ENCODE peak calls at places on chromosomes 7 and 10, in seven cellular contexts. One of them, this sample, is unnamed.

GRCh38 chr10:3785251-3785848 is 341 bp upstream of the KLF6 start:
- DNase-seq in upper lobe of left lung: peak; percentile 99
- DNase-seq in WERI-Rb-1: peak; percentile 92
- DNase-seq in NB4: peak; percentile 93
- DNase-seq in neural progenitor cell: peak; percentile 99
- DNase-seq in natural killer cell: peak; percentile 100
- DNase-seq in omental fat pad: peak; percentile 95
- DNase-seq in this sample: peak; percentile 81

GRCh38 chr7:153616808-153617207 is 435.4 kb upstream of the DPP6 start:
- DNase-seq in upper lobe of left lung: no peak
- DNase-seq in omental fat pad: no peak
- DNase-seq in natural killer cell: no peak
- DNase-seq in WERI-Rb-1: no peak
- DNase-seq in neural progenitor cell: no peak
- DNase-seq in NB4: no peak
- DNase-seq in this sample: no peak

GRCh38 chr10:46516660-46517416 is 39.6 kb downstream of the GPRIN2 start:
- DNase-seq in neural progenitor cell: no peak
- DNase-seq in natural killer cell: no peak
- DNase-seq in omental fat pad: no peak
- DNase-seq in upper lobe of left lung: no peak
- DNase-seq in NB4: no peak
- DNase-seq in WERI-Rb-1: peak; percentile 4
- DNase-seq in this sample: peak; percentile 43

GRCh38 chr10:63142136-63142535 is 9.0 kb downstream of the NRBF2 start:
- DNase-seq in neural progenitor cell: no peak
- DNase-seq in natural killer cell: no peak
- DNase-seq in WERI-Rb-1: no peak
- DNase-seq in upper lobe of left lung: no peak
- DNase-seq in NB4: no peak
- DNase-seq in omental fat pad: no peak
- DNase-seq in this sample: no peak

GRCh38 chr10:79189853-79190435 is 121.2 kb downstream of the ZMIZ1 start:
- DNase-seq in natural killer cell: no peak
- DNase-seq in NB4: no peak
- DNase-seq in WERI-Rb-1: no peak
- DNase-seq in omental fat pad: no peak
- DNase-seq in neural progenitor cell: no peak
- DNase-seq in upper lobe of left lung: no peak
- DNase-seq in this sample: peak; percentile 52

GRCh38 chr7:100038326-100038725 is 11.2 kb upstream of the ZSCAN21 start:
- DNase-seq in neural progenitor cell: no peak
- DNase-seq in natural killer cell: no peak
- DNase-seq in upper lobe of left lung: no peak
- DNase-seq in omental fat pad: no peak
- DNase-seq in NB4: no peak
- DNase-seq in WERI-Rb-1: no peak
- DNase-seq in this sample: no peak

GRCh38 chr10:69609077-69609476 is 21.0 kb upstream of the FAM241B start:
- DNase-seq in omental fat pad: no peak
- DNase-seq in upper lobe of left lung: no peak
- DNase-seq in neural progenitor cell: no peak
- DNase-seq in natural killer cell: no peak
- DNase-seq in NB4: no peak
- DNase-seq in WERI-Rb-1: no peak
- DNase-seq in this sample: no peak

GRCh38 chr7:102286237-102287081 is at the start of gene SH2B2:
- DNase-seq in natural killer cell: peak; percentile 51
- DNase-seq in neural progenitor cell: peak; percentile 87
- DNase-seq in upper lobe of left lung: peak; percentile 92
- DNase-seq in NB4: peak; percentile 95
- DNase-seq in WERI-Rb-1: peak; percentile 60
- DNase-seq in omental fat pad: peak; percentile 54
- DNase-seq in this sample: no peak

GRCh38 chr7:148540041-148540738 is 50.4 kb upstream of the C7orf33 start:
- DNase-seq in WERI-Rb-1: no peak
- DNase-seq in upper lobe of left lung: no peak
- DNase-seq in neural progenitor cell: peak; percentile 23
- DNase-seq in NB4: no peak
- DNase-seq in omental fat pad: no peak
- DNase-seq in natural killer cell: no peak
- DNase-seq in this sample: peak; percentile 55

GRCh38 chr10:50650481-50650880 is 26.7 kb upstream of the SGMS1 start:
- DNase-seq in upper lobe of left lung: no peak
- DNase-seq in WERI-Rb-1: no peak
- DNase-seq in neural progenitor cell: no peak
- DNase-seq in NB4: no peak
- DNase-seq in omental fat pad: no peak
- DNase-seq in natural killer cell: no peak
- DNase-seq in this sample: no peak

GRCh38 chr10:50653758-50654157 is 30.0 kb upstream of the SGMS1 start:
- DNase-seq in natural killer cell: no peak
- DNase-seq in WERI-Rb-1: no peak
- DNase-seq in upper lobe of left lung: no peak
- DNase-seq in omental fat pad: no peak
- DNase-seq in neural progenitor cell: no peak
- DNase-seq in NB4: no peak
- DNase-seq in this sample: no peak

GRCh38 chr10:50648935-50649227 is 25.1 kb upstream of the SGMS1 start:
- DNase-seq in natural killer cell: no peak
- DNase-seq in omental fat pad: no peak
- DNase-seq in WERI-Rb-1: no peak
- DNase-seq in NB4: no peak
- DNase-seq in neural progenitor cell: no peak
- DNase-seq in upper lobe of left lung: no peak
- DNase-seq in this sample: no peak

GRCh38 chr10:50651808-50652207 is 28.1 kb upstream of the SGMS1 start:
- DNase-seq in neural progenitor cell: no peak
- DNase-seq in upper lobe of left lung: no peak
- DNase-seq in NB4: no peak
- DNase-seq in WERI-Rb-1: no peak
- DNase-seq in natural killer cell: no peak
- DNase-seq in omental fat pad: no peak
- DNase-seq in this sample: no peak

DNA sequence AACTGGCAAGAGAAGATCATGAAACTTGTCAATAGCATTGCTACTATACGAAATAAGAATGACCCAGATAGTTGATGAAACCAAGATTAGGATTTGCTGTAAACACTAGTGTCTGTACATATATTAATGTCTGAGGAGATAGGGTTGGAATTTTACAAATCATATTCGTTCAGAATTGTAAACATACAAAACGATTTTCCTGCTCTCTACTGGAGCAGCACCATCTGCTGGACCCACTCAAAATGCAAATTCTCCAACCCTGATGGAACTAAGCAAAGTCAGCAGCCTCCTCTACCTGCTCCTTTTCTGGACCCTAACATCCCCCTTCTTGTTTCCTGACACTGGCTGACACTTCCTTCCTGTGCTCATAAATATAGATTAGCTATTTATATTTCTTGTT is 29.4 kb upstream of the SGMS1 start:
- DNase-seq in natural killer cell: no peak
- DNase-seq in neural progenitor cell: no peak
- DNase-seq in WERI-Rb-1: no peak
- DNase-seq in upper lobe of left lung: no peak
- DNase-seq in NB4: peak; percentile 18
- DNase-seq in omental fat pad: no peak
- DNase-seq in this sample: no peak
- TF ChIP-seq CTCF in natural killer cell: peak; percentile 45
- TF ChIP-seq CTCF in neural progenitor cell: peak; percentile 30
- TF ChIP-seq CTCF in WERI-Rb-1: no peak
- TF ChIP-seq CTCF in upper lobe of left lung: peak; percentile 52
- TF ChIP-seq CTCF in NB4: peak; percentile 26
- TF ChIP-seq CTCF in omental fat pad: no peak
- TF ChIP-seq CTCF in this sample: peak; percentile 65

DNA sequence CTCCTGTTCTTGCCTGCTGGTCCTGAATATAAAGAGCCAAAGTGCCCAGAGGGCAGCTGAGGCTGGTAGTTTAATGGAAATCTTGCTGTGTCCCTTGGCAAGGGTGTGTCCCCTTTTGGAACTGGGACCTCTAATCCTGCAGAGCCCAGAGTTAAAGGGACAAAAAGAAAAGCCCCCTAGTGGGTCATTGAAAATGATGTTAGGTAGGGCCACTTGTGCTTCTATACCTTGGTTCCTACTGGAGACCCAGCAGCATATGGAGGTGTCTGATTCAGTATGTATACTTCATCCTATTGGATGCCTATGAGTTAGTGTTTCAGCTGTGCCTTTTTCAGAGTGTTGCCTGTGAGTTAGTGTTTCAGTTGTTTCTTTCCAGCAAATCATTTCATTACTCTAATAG is 30.5 kb downstream of the TFAM start:
- DNase-seq in omental fat pad: no peak
- DNase-seq in WERI-Rb-1: no peak
- DNase-seq in upper lobe of left lung: no peak
- DNase-seq in neural progenitor cell: no peak
- DNase-seq in NB4: no peak
- DNase-seq in natural killer cell: no peak
- DNase-seq in this sample: no peak
- TF ChIP-seq CTCF in omental fat pad: no peak
- TF ChIP-seq CTCF in WERI-Rb-1: no peak
- TF ChIP-seq CTCF in upper lobe of left lung: no peak
- TF ChIP-seq CTCF in neural progenitor cell: no peak
- TF ChIP-seq CTCF in NB4: no peak
- TF ChIP-seq CTCF in natural killer cell: no peak
- TF ChIP-seq CTCF in this sample: no peak

GRCh38 chr10:34553753-34554152 is 261.3 kb downstream of the PARD3 start:
- DNase-seq in omental fat pad: no peak
- DNase-seq in neural progenitor cell: no peak
- DNase-seq in NB4: no peak
- DNase-seq in WERI-Rb-1: no peak
- DNase-seq in upper lobe of left lung: no peak
- DNase-seq in natural killer cell: no peak
- DNase-seq in this sample: no peak
- TF ChIP-seq CTCF in omental fat pad: no peak
- TF ChIP-seq CTCF in neural progenitor cell: no peak
- TF ChIP-seq CTCF in NB4: no peak
- TF ChIP-seq CTCF in WERI-Rb-1: no peak
- TF ChIP-seq CTCF in upper lobe of left lung: no peak
- TF ChIP-seq CTCF in natural killer cell: no peak
- TF ChIP-seq CTCF in this sample: no peak

GRCh38 chr7:118918556-118918955 is 694.1 kb downstream of the ANKRD7 start:
- DNase-seq in natural killer cell: no peak
- DNase-seq in neural progenitor cell: no peak
- DNase-seq in WERI-Rb-1: no peak
- DNase-seq in omental fat pad: no peak
- DNase-seq in NB4: peak; percentile 48
- DNase-seq in upper lobe of left lung: no peak
- DNase-seq in this sample: no peak
- TF ChIP-seq CTCF in natural killer cell: no peak
- TF ChIP-seq CTCF in neural progenitor cell: peak; percentile 59
- TF ChIP-seq CTCF in WERI-Rb-1: no peak
- TF ChIP-seq CTCF in omental fat pad: no peak
- TF ChIP-seq CTCF in NB4: peak; percentile 2
- TF ChIP-seq CTCF in upper lobe of left lung: no peak
- TF ChIP-seq CTCF in this sample: peak; percentile 52

GRCh38 chr7:47087866-47088265 is 494.0 kb downstream of the TNS3 start:
- DNase-seq in NB4: no peak
- DNase-seq in neural progenitor cell: no peak
- DNase-seq in upper lobe of left lung: no peak
- DNase-seq in WERI-Rb-1: no peak
- DNase-seq in natural killer cell: no peak
- DNase-seq in omental fat pad: no peak
- DNase-seq in this sample: no peak

GRCh38 chr7:47085491-47086275 is 496.2 kb downstream of the TNS3 start:
- DNase-seq in omental fat pad: no peak
- DNase-seq in WERI-Rb-1: no peak
- DNase-seq in NB4: no peak
- DNase-seq in upper lobe of left lung: no peak
- DNase-seq in natural killer cell: no peak
- DNase-seq in neural progenitor cell: no peak
- DNase-seq in this sample: no peak

GRCh38 chr7:47089068-47089417 is 492.9 kb downstream of the TNS3 start:
- DNase-seq in omental fat pad: no peak
- DNase-seq in NB4: no peak
- DNase-seq in neural progenitor cell: no peak
- DNase-seq in WERI-Rb-1: no peak
- DNase-seq in natural killer cell: no peak
- DNase-seq in upper lobe of left lung: no peak
- DNase-seq in this sample: no peak

GRCh38 chr7:47091141-47091540 is 490.8 kb downstream of the TNS3 start:
- DNase-seq in NB4: no peak
- DNase-seq in omental fat pad: no peak
- DNase-seq in WERI-Rb-1: no peak
- DNase-seq in upper lobe of left lung: no peak
- DNase-seq in natural killer cell: no peak
- DNase-seq in neural progenitor cell: no peak
- DNase-seq in this sample: no peak

GRCh38 chr7:47088329-47089067 is 493.4 kb downstream of the TNS3 start:
- DNase-seq in natural killer cell: no peak
- DNase-seq in neural progenitor cell: peak; percentile 87
- DNase-seq in upper lobe of left lung: peak; percentile 62
- DNase-seq in WERI-Rb-1: peak; percentile 42
- DNase-seq in omental fat pad: no peak
- DNase-seq in NB4: peak; percentile 69
- DNase-seq in this sample: peak; percentile 10
- TF ChIP-seq CTCF in natural killer cell: peak; percentile 59
- TF ChIP-seq CTCF in neural progenitor cell: peak; percentile 94
- TF ChIP-seq CTCF in upper lobe of left lung: peak; percentile 80
- TF ChIP-seq CTCF in WERI-Rb-1: peak; percentile 66
- TF ChIP-seq CTCF in omental fat pad: no peak
- TF ChIP-seq CTCF in NB4: peak; percentile 85
- TF ChIP-seq CTCF in this sample: peak; percentile 80

DNA sequence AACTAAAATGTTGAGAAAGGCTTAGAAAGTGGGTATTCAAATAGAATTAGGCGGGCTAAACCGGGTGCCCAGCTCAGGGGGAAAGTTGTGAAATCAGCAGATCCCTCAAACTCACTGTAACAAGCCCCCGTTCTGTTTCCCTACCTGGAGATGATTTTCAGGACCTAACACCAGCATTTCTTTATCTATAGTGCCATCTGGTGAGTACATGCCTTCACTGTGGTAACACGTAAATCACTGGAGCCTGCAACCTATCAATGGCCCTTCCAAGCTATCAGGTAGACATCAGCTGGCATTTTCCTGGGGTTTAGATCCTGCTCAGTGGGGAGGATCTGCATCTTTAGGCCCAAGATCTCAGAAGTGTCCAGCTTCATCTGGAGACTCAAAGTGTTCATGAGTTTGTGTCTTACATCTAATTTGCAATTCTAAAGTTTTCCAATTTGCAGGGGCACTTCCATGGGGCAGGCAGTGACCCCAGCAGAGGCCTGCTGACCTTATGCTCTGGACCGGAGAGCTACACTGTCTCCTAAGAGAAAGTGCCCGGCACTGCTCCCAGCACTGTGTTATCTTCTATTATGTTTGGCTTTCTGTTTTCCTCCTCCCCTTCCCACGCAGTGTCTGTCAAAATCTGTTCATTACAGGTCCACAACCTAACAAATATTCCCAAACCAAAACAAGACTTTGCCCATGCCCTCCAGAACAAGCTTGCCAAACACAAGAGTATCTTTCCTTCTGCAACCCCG is 132.5 kb downstream of the LSM5 start:
- DNase-seq in natural killer cell: no peak
- DNase-seq in WERI-Rb-1: peak; percentile 39
- DNase-seq in upper lobe of left lung: no peak
- DNase-seq in neural progenitor cell: peak; percentile 52
- DNase-seq in NB4: peak; percentile 30
- DNase-seq in omental fat pad: no peak
- DNase-seq in this sample: no peak
- TF ChIP-seq CTCF in natural killer cell: no peak
- TF ChIP-seq CTCF in WERI-Rb-1: peak; percentile 55
- TF ChIP-seq CTCF in upper lobe of left lung: no peak
- TF ChIP-seq CTCF in neural progenitor cell: peak; percentile 51
- TF ChIP-seq CTCF in NB4: no peak
- TF ChIP-seq CTCF in omental fat pad: no peak
- TF ChIP-seq CTCF in this sample: peak; percentile 32

GRCh38 chr10:35127289-35127891 is 744 bp downstream of the CREM start:
- DNase-seq in neural progenitor cell: no peak
- DNase-seq in NB4: peak; percentile 66
- DNase-seq in omental fat pad: peak; percentile 31
- DNase-seq in upper lobe of left lung: no peak
- DNase-seq in natural killer cell: peak; percentile 63
- DNase-seq in WERI-Rb-1: peak; percentile 9
- DNase-seq in this sample: no peak
- TF ChIP-seq CTCF in neural progenitor cell: no peak
- TF ChIP-seq CTCF in NB4: no peak
- TF ChIP-seq CTCF in omental fat pad: no peak
- TF ChIP-seq CTCF in upper lobe of left lung: no peak
- TF ChIP-seq CTCF in natural killer cell: no peak
- TF ChIP-seq CTCF in WERI-Rb-1: no peak
- TF ChIP-seq CTCF in this sample: no peak

This sample was measured in retinal pigment epithelial cell.